ENCODE peak calls at places on chromosomes 11 and 22, in five cellular contexts. X is stomach, A is fibroblast of lung, O is lung, W is ovary. V is an unnamed sample.

GRCh38 chr11:75270896-75271415 is 30.4 kb downstream of the TPBGL start:
- DNase-seq in X (no peak), A (no peak), O (no peak), W (peak; percentile 40), V (no peak)

GRCh38 chr22:30234786-30235470 is 11.6 kb downstream of the LIF start:
- DNase-seq in X (no peak), A (peak; percentile 97), O (peak; percentile 45), W (peak; percentile 74), V (peak; percentile 90)

GRCh38 chr11:95690100-95690499 is 99.5 kb downstream of the FAM76B start:
- DNase-seq in X (no peak), A (no peak), O (no peak), W (no peak), V (no peak)

GRCh38 chr11:10317776-10318526 is 13.1 kb downstream of the ADM start:
- DNase-seq in X (no peak), A (no peak), O (no peak), W (no peak), V (no peak)

GRCh38 chr11:128914216-128915147 is 23.3 kb downstream of the KCNJ5 start:
- DNase-seq in X (no peak), A (no peak), O (no peak), W (no peak), V (no peak)

GRCh38 chr22:32482708-32483107 is 8.1 kb downstream of the FBXO7 start:
- DNase-seq in X (no peak), A (peak; percentile 56), O (no peak), W (no peak), V (peak; percentile 5)

GRCh38 chr11:19101803-19102520 is 15.0 kb upstream of the ZDHHC13 start:
- DNase-seq in X (no peak), A (peak; percentile 27), O (no peak), W (no peak), V (no peak)

GRCh38 chr11:130631119-130631518 is 182.7 kb downstream of the ADAMTS15 start:
- DNase-seq in X (no peak), A (peak; percentile 97), O (no peak), W (no peak), V (peak; percentile 92)

GRCh38 chr11:114302663-114303062 is 6.5 kb downstream of the NNMT start:
- DNase-seq in X (no peak), A (no peak), O (no peak), W (no peak), V (peak; percentile 16)

GRCh38 chr11:57207160-57207559 is 25.4 kb downstream of the LRRC55 start:
- DNase-seq in X (no peak), A (no peak), O (no peak), W (no peak), V (no peak)

GRCh38 chr11:117232911-117233409 is 489 bp downstream of the RNF214 start:
- DNase-seq in X (no peak), A (no peak), O (no peak), W (peak; percentile 60), V (no peak)

GRCh38 chr11:3177931-3178330 is 12.8 kb upstream of the OSBPL5 start:
- DNase-seq in X (no peak), A (peak; percentile 69), O (no peak), W (no peak), V (peak; percentile 22)

GRCh38 chr22:37675930-37676571 is 615 bp downstream of the LGALS1 start:
- DNase-seq in X (no peak), A (peak; percentile 25), O (no peak), W (peak; percentile 67), V (no peak)

GRCh38 chr11:112513417-112513816 is 252.8 kb upstream of the PLET1 start:
- DNase-seq in X (no peak), A (no peak), O (no peak), W (no peak), V (no peak)

GRCh38 chr11:76604652-76605241 is 65.8 kb downstream of the LRRC32 start:
- DNase-seq in X (peak; percentile 79), A (peak; percentile 76), O (no peak), W (peak; percentile 83), V (peak; percentile 60)

GRCh38 chr11:72326151-72326842 is 82.3 kb upstream of the PHOX2A start:
- DNase-seq in X (no peak), A (peak; percentile 80), O (no peak), W (no peak), V (peak; percentile 39)

GRCh38 chr11:84886344-84886743 is 740.8 kb downstream of the DLG2 start:
- DNase-seq in X (no peak), A (peak; percentile 83), O (no peak), W (no peak), V (peak; percentile 52)

GRCh38 chr11:126194121-126194543 is 17.3 kb downstream of the RPUSD4 start:
- DNase-seq in X (peak; percentile 34), A (peak; percentile 25), O (no peak), W (peak; percentile 61), V (peak; percentile 45)

GRCh38 chr11:116958246-116958645 is 120.8 kb upstream of the APOA1 start:
- DNase-seq in X (no peak), A (peak; percentile 11), O (no peak), W (no peak), V (no peak)

GRCh38 chr22:20127869-20128618 is 3.6 kb upstream of the ZDHHC8 start:
- DNase-seq in X (no peak), A (no peak), O (no peak), W (no peak), V (no peak)

GRCh38 chr11:134634897-134635831 is 223.1 kb upstream of the B3GAT1 start:
- DNase-seq in X (no peak), A (no peak), O (no peak), W (no peak), V (no peak)

GRCh38 chr11:110797453-110797852 is 85.2 kb upstream of the ARHGAP20 start:
- DNase-seq in X (no peak), A (peak; percentile 65), O (no peak), W (no peak), V (peak; percentile 49)

GRCh38 chr11:20032577-20033265 is 127.6 kb downstream of the DBX1 start:
- DNase-seq in X (no peak), A (no peak), O (no peak), W (no peak), V (no peak)

GRCh38 chr11:73228268-73229134 is 10.4 kb downstream of the P2RY2 start:
- DNase-seq in X (no peak), A (no peak), O (no peak), W (peak; percentile 22), V (no peak)

GRCh38 chr11:68840661-68841653 is 759 bp downstream of the CPT1A start:
- DNase-seq in X (peak; percentile 82), A (peak; percentile 27), O (peak; percentile 62), W (peak; percentile 80), V (peak; percentile 34)

GRCh38 chr22:37638351-37639069 is 959 bp upstream of the SH3BP1 start:
- DNase-seq in X (peak; percentile 43), A (no peak), O (no peak), W (no peak), V (no peak)

GRCh38 chr22:19965771-19966709 is 24.4 kb upstream of the TXNRD2 start:
- DNase-seq in X (no peak), A (no peak), O (no peak), W (no peak), V (no peak)

DNA sequence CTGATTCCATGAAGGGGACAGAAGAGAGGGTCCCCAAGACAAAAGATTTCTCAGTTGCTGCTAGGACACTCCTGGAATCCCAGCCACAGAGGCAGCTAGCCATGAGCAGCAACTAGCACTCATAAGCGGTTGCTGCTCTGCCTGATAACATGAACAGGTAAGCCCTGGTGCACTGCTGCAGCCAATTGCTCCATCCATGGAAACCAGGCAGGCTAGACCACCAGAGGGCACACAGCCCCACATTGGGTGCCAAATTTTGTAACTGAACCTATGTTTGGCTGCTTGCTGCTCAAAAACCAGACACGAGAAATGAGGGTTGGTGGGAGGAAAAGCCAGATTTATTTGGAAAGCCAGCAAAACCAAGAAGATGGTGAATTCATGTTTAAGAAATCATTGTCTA is 21.9 kb upstream of the QSER1 start:
- DNase-seq in X (no peak), A (no peak), O (no peak), W (peak; percentile 37), V (no peak)
- TF ChIP-seq CTCF in X (no peak), A (peak; percentile 29), O (no peak), W (no peak), V (peak; percentile 35)

DNA sequence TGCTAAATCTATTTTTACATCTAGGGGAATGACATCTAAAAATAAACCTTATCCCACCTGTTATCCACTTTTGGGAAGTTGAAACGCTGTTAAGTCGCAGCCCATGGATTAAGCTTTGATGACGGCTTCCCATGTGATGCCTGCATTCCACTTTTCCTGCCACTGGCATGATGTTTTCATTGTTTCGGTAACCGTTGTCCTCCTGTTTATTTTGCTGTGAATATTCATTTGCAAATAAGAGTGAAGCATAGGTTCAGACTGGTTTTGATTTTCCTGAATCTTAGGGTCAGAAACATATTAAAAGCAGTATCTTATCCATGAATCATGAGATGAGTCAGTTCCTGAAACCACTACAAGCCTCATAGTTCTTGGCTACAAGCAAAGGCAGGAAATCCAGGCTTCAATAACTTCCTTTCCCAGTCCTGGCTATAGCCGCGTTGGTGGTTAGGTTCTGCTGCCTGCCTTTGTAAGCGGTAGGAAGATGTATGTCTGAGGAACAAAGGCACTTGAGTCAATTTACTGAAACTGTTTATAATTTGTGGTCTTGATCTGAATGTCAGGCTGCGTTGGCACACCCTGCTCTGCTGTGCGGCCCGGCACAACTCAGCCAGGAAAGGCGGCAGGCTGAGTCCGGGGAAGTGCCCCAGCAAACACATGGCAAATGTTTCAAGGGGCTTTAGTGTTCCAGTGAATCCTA is 19.4 kb downstream of the TEAD1 start:
- DNase-seq in X (peak; percentile 42), A (peak; percentile 100), O (no peak), W (no peak), V (peak; percentile 99)
- H3K4me3 ChIP-seq in X (no peak overlapping the region), A (peak overlapping the region; percentile 5), O (no peak overlapping the region), W (peak overlapping the region; percentile 13), V (peak overlapping the region; percentile 14)

GRCh38 chr22:46062971-46063631 is 86.1 kb upstream of the WNT7B start:
- DNase-seq in X (peak; percentile 19), A (peak; percentile 5), O (no peak), W (peak; percentile 40), V (no peak)

GRCh38 chr22:46063861-46064235 is 86.5 kb upstream of the PPARA start:
- DNase-seq in X (peak; percentile 44), A (peak; percentile 34), O (no peak), W (peak; percentile 43), V (no peak)

GRCh38 chr22:46064966-46065666 is 85.2 kb upstream of the PPARA start:
- DNase-seq in X (peak; percentile 23), A (peak; percentile 63), O (no peak), W (peak; percentile 50), V (peak; percentile 54)

GRCh38 chr22:46065733-46066454 is 84.4 kb upstream of the PPARA start:
- DNase-seq in X (no peak), A (no peak), O (no peak), W (no peak), V (peak; percentile 39)

GRCh38 chr22:46064236-46064965 is 85.9 kb upstream of the PPARA start:
- DNase-seq in X (peak; percentile 33), A (peak; percentile 67), O (no peak), W (peak; percentile 51), V (no peak)
- TF ChIP-seq CTCF in X (no peak), A (no peak), O (no peak), W (no peak), V (no peak)

GRCh38 chr11:62613275-62613864 is 313 bp downstream of the ROM1 start:
- DNase-seq in X (peak; percentile 32), A (no peak), O (no peak), W (no peak), V (no peak)
- H3K4me3 ChIP-seq in X (peak overlapping the region; percentile 77), A (no peak overlapping the region), O (no peak overlapping the region), W (peak overlapping the region; percentile 70), V (no peak overlapping the region)

V was measured in astrocyte of the spinal cord.